ENCODE peak calls at places on chromosome 9, in six cellular contexts. One of them, this sample, is unnamed.

GRCh38 chr9:136453326-136453725 is 13.7 kb upstream of the INPP5E start:
- DNase-seq in NCI-H2081: no peak
- DNase-seq in natural killer cell treated with Interleukin-12 subunit alpha and Interleukin-12 subunit beta and Interleukin-15 and Interleukin-18, amount 100 ng/mL, for 72 hours: no peak
- DNase-seq in non-pigmented ciliary epithelial cell: no peak
- DNase-seq in ACHN: no peak
- DNase-seq in right atrium auricular region: no peak
- DNase-seq in this sample: no peak

GRCh38 chr9:36788534-36788933 is 215.8 kb downstream of the MELK start:
- DNase-seq in right atrium auricular region: no peak
- DNase-seq in ACHN: no peak
- DNase-seq in natural killer cell treated with Interleukin-12 subunit alpha and Interleukin-12 subunit beta and Interleukin-15 and Interleukin-18, amount 100 ng/mL, for 72 hours: no peak
- DNase-seq in NCI-H2081: no peak
- DNase-seq in non-pigmented ciliary epithelial cell: no peak
- DNase-seq in this sample: no peak

GRCh38 chr9:96209407-96210031 is 92.5 kb downstream of the HSD17B3 start:
- DNase-seq in ACHN: no peak
- DNase-seq in natural killer cell treated with Interleukin-12 subunit alpha and Interleukin-12 subunit beta and Interleukin-15 and Interleukin-18, amount 100 ng/mL, for 72 hours: no peak
- DNase-seq in right atrium auricular region: peak; percentile 67
- DNase-seq in NCI-H2081: no peak
- DNase-seq in non-pigmented ciliary epithelial cell: no peak
- DNase-seq in this sample: peak; percentile 23

GRCh38 chr9:74333633-74334032 is 163.5 kb upstream of the RORB start:
- DNase-seq in NCI-H2081: no peak
- DNase-seq in natural killer cell treated with Interleukin-12 subunit alpha and Interleukin-12 subunit beta and Interleukin-15 and Interleukin-18, amount 100 ng/mL, for 72 hours: no peak
- DNase-seq in right atrium auricular region: no peak
- DNase-seq in non-pigmented ciliary epithelial cell: no peak
- DNase-seq in ACHN: no peak
- DNase-seq in this sample: no peak

GRCh38 chr9:124511426-124511840 is 4.2 kb upstream of the NR5A1 start:
- DNase-seq in ACHN: peak; percentile 5
- DNase-seq in non-pigmented ciliary epithelial cell: no peak
- DNase-seq in natural killer cell treated with Interleukin-12 subunit alpha and Interleukin-12 subunit beta and Interleukin-15 and Interleukin-18, amount 100 ng/mL, for 72 hours: no peak
- DNase-seq in right atrium auricular region: no peak
- DNase-seq in NCI-H2081: no peak
- DNase-seq in this sample: no peak

GRCh38 chr9:135864447-135865049 is 42.8 kb downstream of the CAMSAP1 start:
- DNase-seq in ACHN: peak; percentile 33
- DNase-seq in right atrium auricular region: no peak
- DNase-seq in natural killer cell treated with Interleukin-12 subunit alpha and Interleukin-12 subunit beta and Interleukin-15 and Interleukin-18, amount 100 ng/mL, for 72 hours: no peak
- DNase-seq in NCI-H2081: peak; percentile 15
- DNase-seq in non-pigmented ciliary epithelial cell: no peak
- DNase-seq in this sample: peak; percentile 68

GRCh38 chr9:71646131-71646530 is 122.2 kb downstream of the CEMIP2 start:
- DNase-seq in non-pigmented ciliary epithelial cell: no peak
- DNase-seq in ACHN: no peak
- DNase-seq in right atrium auricular region: no peak
- DNase-seq in natural killer cell treated with Interleukin-12 subunit alpha and Interleukin-12 subunit beta and Interleukin-15 and Interleukin-18, amount 100 ng/mL, for 72 hours: no peak
- DNase-seq in NCI-H2081: no peak
- DNase-seq in this sample: no peak

GRCh38 chr9:95901506-95901905 is 26.0 kb downstream of the ERCC6L2 start:
- DNase-seq in right atrium auricular region: no peak
- DNase-seq in natural killer cell treated with Interleukin-12 subunit alpha and Interleukin-12 subunit beta and Interleukin-15 and Interleukin-18, amount 100 ng/mL, for 72 hours: no peak
- DNase-seq in ACHN: no peak
- DNase-seq in non-pigmented ciliary epithelial cell: no peak
- DNase-seq in NCI-H2081: peak; percentile 48
- DNase-seq in this sample: no peak

GRCh38 chr9:20253635-20254034 is 368.7 kb downstream of the MLLT3 start:
- DNase-seq in NCI-H2081: no peak
- DNase-seq in non-pigmented ciliary epithelial cell: no peak
- DNase-seq in natural killer cell treated with Interleukin-12 subunit alpha and Interleukin-12 subunit beta and Interleukin-15 and Interleukin-18, amount 100 ng/mL, for 72 hours: no peak
- DNase-seq in ACHN: no peak
- DNase-seq in right atrium auricular region: no peak
- DNase-seq in this sample: no peak

GRCh38 chr9:89592963-89593775 is 11.6 kb upstream of the GADD45G start:
- DNase-seq in natural killer cell treated with Interleukin-12 subunit alpha and Interleukin-12 subunit beta and Interleukin-15 and Interleukin-18, amount 100 ng/mL, for 72 hours: no peak
- DNase-seq in non-pigmented ciliary epithelial cell: no peak
- DNase-seq in ACHN: peak; percentile 22
- DNase-seq in right atrium auricular region: peak; percentile 56
- DNase-seq in NCI-H2081: no peak
- DNase-seq in this sample: peak; percentile 58

GRCh38 chr9:127539259-127539981 is 72.7 kb upstream of the STXBP1 start:
- DNase-seq in natural killer cell treated with Interleukin-12 subunit alpha and Interleukin-12 subunit beta and Interleukin-15 and Interleukin-18, amount 100 ng/mL, for 72 hours: no peak
- DNase-seq in ACHN: no peak
- DNase-seq in right atrium auricular region: no peak
- DNase-seq in non-pigmented ciliary epithelial cell: no peak
- DNase-seq in NCI-H2081: no peak
- DNase-seq in this sample: no peak

GRCh38 chr9:137055385-137056364 is 1.8 kb upstream of the ENTPD2 start:
- DNase-seq in ACHN: peak; percentile 31
- DNase-seq in non-pigmented ciliary epithelial cell: no peak
- DNase-seq in right atrium auricular region: peak; percentile 81
- DNase-seq in natural killer cell treated with Interleukin-12 subunit alpha and Interleukin-12 subunit beta and Interleukin-15 and Interleukin-18, amount 100 ng/mL, for 72 hours: no peak
- DNase-seq in NCI-H2081: peak; percentile 86
- DNase-seq in this sample: peak; percentile 90

GRCh38 chr9:95316794-95317118 is 753 bp downstream of the FANCC start:
- DNase-seq in non-pigmented ciliary epithelial cell: no peak
- DNase-seq in natural killer cell treated with Interleukin-12 subunit alpha and Interleukin-12 subunit beta and Interleukin-15 and Interleukin-18, amount 100 ng/mL, for 72 hours: peak; percentile 68
- DNase-seq in NCI-H2081: peak; percentile 86
- DNase-seq in ACHN: peak; percentile 84
- DNase-seq in right atrium auricular region: no peak
- DNase-seq in this sample: peak; percentile 81

GRCh38 chr9:96674914-96675538 is 19.9 kb upstream of the PRXL2C start:
- DNase-seq in ACHN: peak; percentile 35
- DNase-seq in NCI-H2081: no peak
- DNase-seq in right atrium auricular region: no peak
- DNase-seq in non-pigmented ciliary epithelial cell: no peak
- DNase-seq in natural killer cell treated with Interleukin-12 subunit alpha and Interleukin-12 subunit beta and Interleukin-15 and Interleukin-18, amount 100 ng/mL, for 72 hours: no peak
- DNase-seq in this sample: no peak

GRCh38 chr9:98575379-98576346 is 133.1 kb downstream of the GABBR2 start:
- DNase-seq in non-pigmented ciliary epithelial cell: peak; percentile 69
- DNase-seq in ACHN: peak; percentile 30
- DNase-seq in natural killer cell treated with Interleukin-12 subunit alpha and Interleukin-12 subunit beta and Interleukin-15 and Interleukin-18, amount 100 ng/mL, for 72 hours: no peak
- DNase-seq in NCI-H2081: no peak
- DNase-seq in right atrium auricular region: no peak
- DNase-seq in this sample: no peak

GRCh38 chr9:127541865-127542264 is 70.2 kb upstream of the STXBP1 start:
- DNase-seq in ACHN: no peak
- DNase-seq in NCI-H2081: no peak
- DNase-seq in right atrium auricular region: peak; percentile 84
- DNase-seq in natural killer cell treated with Interleukin-12 subunit alpha and Interleukin-12 subunit beta and Interleukin-15 and Interleukin-18, amount 100 ng/mL, for 72 hours: no peak
- DNase-seq in non-pigmented ciliary epithelial cell: no peak
- DNase-seq in this sample: no peak